ENCODE peak calls at places on chromosome 7, in six cellular contexts. U is body of pancreas, T is ELF-1, W is IMR-90, J is endodermal cell, X is left ventricle myocardium inferior. S is an unnamed sample.

GRCh38 chr7:150927157-150927953 is 50.8 kb downstream of the KCNH2 start:
- DNase-seq in U (no peak), T (peak), W (no peak), J (no peak), X (no peak), S (no peak)

GRCh38 chr7:112252691-112253090 is 46.2 kb downstream of the ZNF277 start:
- DNase-seq in U (no peak), T (no peak), W (no peak), J (no peak), X (no peak), S (no peak)

GRCh38 chr7:79968249-79968648 is 166.4 kb upstream of the GNAI1 start:
- DNase-seq in U (no peak), T (no peak), W (no peak), J (peak), X (no peak), S (no peak)

GRCh38 chr7:20331231-20331880 is 656 bp downstream of the ITGB8 start:
- DNase-seq in U (peak), T (peak), W (peak), J (peak), X (peak), S (peak)

GRCh38 chr7:83796760-83797159 is 147.8 kb upstream of the SEMA3E start:
- DNase-seq in U (no peak), T (no peak), W (no peak), J (no peak), X (no peak), S (no peak)

GRCh38 chr7:5671053-5671452 is 110.4 kb downstream of the RNF216 start:
- DNase-seq in U (no peak), T (no peak), W (no peak), J (no peak), X (no peak), S (no peak)

GRCh38 chr7:86995814-86996213 is 63.6 kb downstream of the ELAPOR2 start:
- DNase-seq in U (no peak), T (no peak), W (no peak), J (no peak), X (no peak), S (no peak)

GRCh38 chr7:106369349-106369748 is 84.6 kb upstream of the NAMPT start:
- DNase-seq in U (no peak), T (peak), W (peak), J (no peak), X (no peak), S (peak)

GRCh38 chr7:90595801-90596683 is at the start of gene CDK14:
- DNase-seq in U (peak), T (peak), W (peak), J (peak), X (peak), S (peak)

GRCh38 chr7:131293018-131293417 is 34.7 kb upstream of the MKLN1 start:
- DNase-seq in U (no peak), T (no peak), W (peak), J (no peak), X (peak), S (peak)

GRCh38 chr7:30596043-30596641 is 1.5 kb downstream of the GARS1 start:
- DNase-seq in U (peak), T (peak), W (peak), J (no peak), X (no peak), S (peak)

GRCh38 chr7:122584852-122585251 is 114.1 kb downstream of the RNF133 start:
- DNase-seq in U (no peak), T (no peak), W (no peak), J (no peak), X (no peak), S (no peak)

GRCh38 chr7:114539575-114539974 is 125.0 kb downstream of the FOXP2 start:
- DNase-seq in U (no peak), T (no peak), W (peak), J (peak), X (no peak), S (peak)

GRCh38 chr7:131845573-131846337 is 289.3 kb upstream of the PODXL start:
- DNase-seq in U (no peak), T (no peak), W (no peak), J (no peak), X (no peak), S (no peak)

GRCh38 chr7:93958651-93959050 is 37.1 kb downstream of the GNG11 start:
- DNase-seq in U (no peak), T (no peak), W (no peak), J (no peak), X (no peak), S (no peak)

GRCh38 chr7:103690576-103690975 is 244.6 kb upstream of the SLC26A5 start:
- DNase-seq in U (no peak), T (no peak), W (peak), J (no peak), X (no peak), S (no peak)

GRCh38 chr7:134618756-134619530 is 27.7 kb upstream of the BPGM start:
- DNase-seq in U (no peak), T (no peak), W (peak), J (no peak), X (no peak), S (peak)

GRCh38 chr7:33979807-33980355 is 74.5 kb downstream of the BMPER start:
- DNase-seq in U (no peak), T (peak), W (peak), J (no peak), X (no peak), S (peak)

GRCh38 chr7:150380463-150380862 is 1.3 kb downstream of the ZNF775 start:
- DNase-seq in U (no peak), T (no peak), W (no peak), J (no peak), X (no peak), S (no peak)

GRCh38 chr7:139680676-139681462 is 96.9 kb downstream of the HIPK2 start:
- DNase-seq in U (no peak), T (no peak), W (peak), J (no peak), X (peak), S (peak)

GRCh38 chr7:108598858-108599257 is 29.2 kb downstream of the DNAJB9 start:
- DNase-seq in U (no peak), T (no peak), W (no peak), J (no peak), X (no peak), S (no peak)

GRCh38 chr7:101586078-101586941 is 42.8 kb downstream of the MYL10 start:
- DNase-seq in U (no peak), T (peak), W (no peak), J (peak), X (no peak), S (no peak)

GRCh38 chr7:12062062-12062461 is 149.0 kb upstream of the TMEM106B start:
- DNase-seq in U (no peak), T (no peak), W (no peak), J (no peak), X (no peak), S (no peak)

GRCh38 chr7:93231264-93231663 is 902 bp upstream of the VPS50 start:
- DNase-seq in U (no peak), T (no peak), W (no peak), J (no peak), X (no peak), S (no peak)

GRCh38 chr7:22781230-22781711 is 41.4 kb downstream of the TOMM7 start:
- DNase-seq in U (no peak), T (no peak), W (peak), J (no peak), X (no peak), S (peak)

GRCh38 chr7:13042605-13043236 is 355.3 kb downstream of the ARL4A start:
- DNase-seq in U (no peak), T (no peak), W (peak), J (no peak), X (no peak), S (no peak)

GRCh38 chr7:12809476-12809875 is 122.0 kb downstream of the ARL4A start:
- DNase-seq in U (no peak), T (no peak), W (no peak), J (no peak), X (no peak), S (no peak)

GRCh38 chr7:137454169-137455166 is 110.9 kb upstream of the PTN start:
- DNase-seq in U (no peak), T (peak), W (peak), J (no peak), X (no peak), S (peak)

GRCh38 chr7:38839846-38840245 is 69.1 kb downstream of the VPS41 start:
- DNase-seq in U (peak), T (no peak), W (peak), J (no peak), X (peak), S (no peak)

GRCh38 chr7:86867163-86867762 is 192.2 kb downstream of the ELAPOR2 start:
- DNase-seq in U (no peak), T (peak), W (no peak), J (no peak), X (no peak), S (no peak)

GRCh38 chr7:30470163-30470770 is 8.3 kb downstream of the NOD1 start:
- DNase-seq in U (peak), T (no peak), W (peak), J (peak), X (peak), S (no peak)

GRCh38 chr7:24381919-24382505 is 98.0 kb downstream of the NPY start:
- DNase-seq in U (no peak), T (peak), W (no peak), J (no peak), X (no peak), S (peak)

GRCh38 chr7:135774284-135774683 is 25.7 kb upstream of the FAM180A start:
- DNase-seq in U (peak), T (no peak), W (peak), J (no peak), X (no peak), S (peak)

GRCh38 chr7:100247152-100247757 is 27.5 kb downstream of the PVRIG start:
- DNase-seq in U (peak), T (peak), W (peak), J (peak), X (no peak), S (peak)

GRCh38 chr7:130371059-130371458 is 9.2 kb upstream of the CPA1 start:
- DNase-seq in U (peak), T (no peak), W (peak), J (no peak), X (no peak), S (no peak)